ENCODE peak calls at places on chromosome 2, in seven cellular contexts. E, T, I, G, V, N and X are unnamed samples.

GRCh38 chr2:176584333-176584732 is 315.1 kb downstream of the MTX2 start:
- DNase-seq in E (no peak), T (no peak), I (no peak), G (peak), V (no peak), N (no peak), X (no peak)

GRCh38 chr2:165289069-165289468 is 49.9 kb downstream of the SCN2A start:
- DNase-seq in E (no peak), T (no peak), I (no peak), G (no peak), V (no peak), N (no peak), X (no peak)

GRCh38 chr2:25161055-25161781 is 7.2 kb downstream of the POMC start:
- DNase-seq in E (no peak), T (no peak), I (peak), G (peak), V (no peak), N (no peak), X (peak)

GRCh38 chr2:114201781-114202180 is 240.7 kb upstream of the DPP10 start:
- DNase-seq in E (no peak), T (no peak), I (peak), G (no peak), V (no peak), N (no peak), X (no peak)

GRCh38 chr2:185979546-185980071 is 241.0 kb downstream of the FSIP2 start:
- DNase-seq in E (no peak), T (peak), I (peak), G (peak), V (no peak), N (no peak), X (no peak)

GRCh38 chr2:201796478-201796865 is 9.9 kb upstream of the CDK15 start:
- DNase-seq in E (no peak), T (no peak), I (no peak), G (no peak), V (no peak), N (no peak), X (no peak)

GRCh38 chr2:172342611-172343010 is 84.8 kb upstream of the ITGA6 start:
- DNase-seq in E (no peak), T (no peak), I (no peak), G (no peak), V (no peak), N (no peak), X (no peak)

GRCh38 chr2:8753609-8754008 is 71.8 kb downstream of the ID2 start:
- DNase-seq in E (no peak), T (no peak), I (no peak), G (no peak), V (no peak), N (no peak), X (peak)

GRCh38 chr2:58698610-58699009 is 457.5 kb upstream of the FANCL start:
- DNase-seq in E (no peak), T (no peak), I (no peak), G (no peak), V (no peak), N (no peak), X (no peak)

GRCh38 chr2:47221039-47221438 is 65.9 kb upstream of the STPG4 start:
- DNase-seq in E (peak), T (no peak), I (no peak), G (peak), V (peak), N (no peak), X (peak)

GRCh38 chr2:16656784-16657391 is 8.7 kb downstream of the CYRIA start:
- DNase-seq in E (no peak), T (no peak), I (no peak), G (no peak), V (no peak), N (peak), X (peak)

GRCh38 chr2:67453365-67453764 is 56.2 kb downstream of the ETAA1 start:
- DNase-seq in E (no peak), T (no peak), I (no peak), G (peak), V (no peak), N (no peak), X (peak)

GRCh38 chr2:6791682-6792081 is 74.0 kb downstream of the CMPK2 start:
- DNase-seq in E (no peak), T (no peak), I (peak), G (no peak), V (no peak), N (no peak), X (no peak)

GRCh38 chr2:48968011-48968410 is 186.3 kb downstream of the FSHR start:
- DNase-seq in E (no peak), T (no peak), I (no peak), G (no peak), V (no peak), N (no peak), X (no peak)

GRCh38 chr2:108573070-108573469 is 38.8 kb downstream of the LIMS1 start:
- DNase-seq in E (no peak), T (no peak), I (no peak), G (peak), V (no peak), N (no peak), X (peak)

GRCh38 chr2:161386228-161386627 is 29.9 kb upstream of the TBR1 start:
- DNase-seq in E (no peak), T (no peak), I (no peak), G (no peak), V (no peak), N (no peak), X (no peak)

GRCh38 chr2:165889158-165889557 is 64.4 kb downstream of the TTC21B start:
- DNase-seq in E (no peak), T (no peak), I (no peak), G (no peak), V (no peak), N (no peak), X (no peak)

GRCh38 chr2:56104951-56105350 is 78.8 kb upstream of the CCDC85A start:
- DNase-seq in E (no peak), T (no peak), I (no peak), G (no peak), V (no peak), N (no peak), X (no peak)

GRCh38 chr2:239143858-239144712 is 256.7 kb downstream of the HDAC4 start:
- DNase-seq in E (peak), T (no peak), I (peak), G (peak), V (no peak), N (no peak), X (peak)

GRCh38 chr2:18077724-18078123 is 199.3 kb downstream of the KCNS3 start:
- DNase-seq in E (peak), T (no peak), I (no peak), G (peak), V (no peak), N (no peak), X (peak)

GRCh38 chr2:32937602-32938450 is 8.9 kb upstream of the LTBP1 start:
- DNase-seq in E (no peak), T (peak), I (peak), G (peak), V (no peak), N (no peak), X (peak)

GRCh38 chr2:47309952-47310800 is 92.8 kb upstream of the MSH2 start:
- DNase-seq in E (peak), T (peak), I (peak), G (peak), V (no peak), N (no peak), X (peak)

GRCh38 chr2:226208726-226209125 is 590.9 kb downstream of the IRS1 start:
- DNase-seq in E (no peak), T (no peak), I (no peak), G (peak), V (no peak), N (no peak), X (peak)

GRCh38 chr2:85998071-85998991 is 107.4 kb downstream of the POLR1A start:
- DNase-seq in E (peak), T (no peak), I (peak), G (peak), V (peak), N (peak), X (peak)

GRCh38 chr2:39150102-39150562 is 29.3 kb upstream of the SOS1 start:
- DNase-seq in E (no peak), T (no peak), I (no peak), G (no peak), V (no peak), N (no peak), X (no peak)

GRCh38 chr2:151230627-151231026 is 31.0 kb downstream of the RBM43 start:
- DNase-seq in E (no peak), T (no peak), I (no peak), G (no peak), V (no peak), N (no peak), X (peak)

GRCh38 chr2:126639276-126639675 is 16.7 kb upstream of the GYPC start:
- DNase-seq in E (no peak), T (no peak), I (no peak), G (no peak), V (peak), N (no peak), X (no peak)

GRCh38 chr2:77397763-77398162 is 124.4 kb downstream of the LRRTM4 start:
- DNase-seq in E (no peak), T (no peak), I (no peak), G (no peak), V (no peak), N (no peak), X (no peak)

GRCh38 chr2:71223767-71224333 is 3.1 kb downstream of the PAIP2B start:
- DNase-seq in E (no peak), T (peak), I (peak), G (peak), V (no peak), N (no peak), X (peak)

GRCh38 chr2:235709124-235709813 is 215.4 kb downstream of the AGAP1 start:
- DNase-seq in E (no peak), T (peak), I (no peak), G (peak), V (no peak), N (no peak), X (peak)

GRCh38 chr2:162333968-162334367 is 10.0 kb upstream of the GCA start:
- DNase-seq in E (no peak), T (no peak), I (peak), G (no peak), V (no peak), N (no peak), X (peak)

GRCh38 chr2:127348421-127349000 is 39.3 kb downstream of the MAP3K2 start:
- DNase-seq in E (no peak), T (no peak), I (no peak), G (no peak), V (no peak), N (no peak), X (peak)

GRCh38 chr2:27042159-27042661 is 9.3 kb upstream of the AGBL5 start:
- DNase-seq in E (no peak), T (no peak), I (no peak), G (no peak), V (no peak), N (no peak), X (no peak)

DNA sequence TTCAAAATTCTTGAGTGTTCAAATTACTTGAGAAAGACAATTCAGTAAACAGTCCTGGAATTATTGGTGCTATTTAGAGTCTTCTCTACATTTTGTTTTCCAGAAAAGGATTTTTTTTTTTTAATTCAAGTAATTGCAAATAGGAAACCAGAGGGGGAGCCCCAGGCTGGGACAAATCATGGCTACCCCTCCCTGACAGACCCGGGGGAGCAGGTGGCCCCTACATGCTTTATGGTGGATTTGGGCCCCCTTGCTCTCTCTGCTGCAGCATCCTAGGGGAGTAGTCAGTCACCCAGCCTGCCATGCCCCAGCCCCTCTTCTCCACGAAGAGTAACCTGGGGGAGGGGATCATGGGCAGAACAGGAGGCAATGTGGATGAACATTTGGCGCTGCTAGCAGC is 4.7 kb downstream of the C2orf81 start:
- DNase-seq in E (no peak), T (no peak), I (no peak), G (no peak), V (no peak), N (peak), X (no peak)
- H3K4me3 ChIP-seq in E (no peak), T (no peak), I (no peak), G (no peak), V (no peak), N (no peak), X (no peak)

GRCh38 chr2:158457092-158457825 is 507 bp downstream of the PKP4 start:
- DNase-seq in E (no peak), T (peak), I (peak), G (peak), V (peak), N (peak), X (peak)
- TF ChIP-seq CTCF in E (no peak), T (no peak), I (no peak), G (no peak), V (no peak), N (no peak), X (no peak)

DNA sequence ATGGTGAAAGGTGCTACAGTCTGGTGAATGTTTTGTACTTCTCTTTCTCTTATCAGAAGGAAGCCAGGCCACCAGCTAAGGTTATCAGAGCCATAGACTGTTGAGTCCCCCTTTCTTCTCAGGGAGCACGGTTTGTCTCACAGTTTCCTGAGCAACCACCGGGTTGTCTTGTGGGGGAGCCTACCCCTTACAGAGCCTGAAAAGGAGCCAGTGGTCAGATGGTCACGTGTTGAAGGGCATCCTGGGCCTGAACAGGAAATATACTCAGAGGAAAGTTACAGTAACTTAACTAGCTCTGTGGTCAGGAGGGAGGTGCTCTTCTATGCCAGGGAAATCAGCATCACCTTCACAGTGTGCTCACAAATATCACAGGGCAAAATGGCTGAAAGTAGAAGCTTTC is 11.6 kb downstream of the CD28 start:
- DNase-seq in E (no peak), T (no peak), I (no peak), G (no peak), V (no peak), N (no peak), X (peak)
- H3K4me3 ChIP-seq in E (no peak), T (no peak), I (no peak), G (no peak), V (no peak), N (no peak), X (no peak)

DNA sequence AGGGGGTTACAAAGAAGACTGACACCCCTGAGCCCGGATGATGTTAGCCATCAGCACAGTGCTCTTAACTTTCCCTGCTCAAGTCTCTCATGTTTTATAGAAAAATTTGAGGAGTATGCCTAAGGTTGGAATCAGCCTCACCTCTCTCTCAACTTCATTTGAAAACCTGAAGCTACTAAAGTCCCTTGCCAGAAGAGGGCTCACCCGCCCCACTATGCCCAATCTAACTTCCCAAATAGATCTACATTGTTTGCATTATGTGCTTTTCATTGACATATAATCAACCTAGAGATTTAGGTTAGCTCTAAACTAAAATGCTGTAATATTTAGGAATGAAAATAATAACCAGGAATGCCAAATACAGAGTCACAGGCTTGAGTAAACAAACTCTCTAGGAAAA is 305.4 kb downstream of the NCKAP5 start:
- DNase-seq in E (no peak), T (no peak), I (peak), G (no peak), V (no peak), N (no peak), X (peak)
- TF ChIP-seq CTCF in E (peak), T (no peak), I (peak), G (peak), V (no peak), N (no peak), X (peak)

GRCh38 chr2:98153402-98153938 is 66.5 kb downstream of the VWA3B start:
- DNase-seq in E (no peak), T (no peak), I (no peak), G (no peak), V (no peak), N (no peak), X (no peak)
- H3K4me3 ChIP-seq in E (no peak), T (no peak), I (no peak), G (no peak), V (no peak), N (no peak), X (no peak)